ENCODE peak calls at places on chromosomes 13 and 19, in ten cellular contexts. P, H, A, D, N, G, X, M, L and S are unnamed samples.

GRCh38 chr13:20391597-20392452 is 133.8 kb downstream of the CRYL1 start:
- DNase-seq in D (no peak), G (no peak), P (no peak), X (no peak), M (no peak), L (peak; percentile 6), A (peak; percentile 6), N (no peak), H (no peak), S (no peak)

GRCh38 chr19:6221878-6222746 is 57.7 kb downstream of the MLLT1 start:
- DNase-seq in M (no peak), N (no peak), L (no peak), H (no peak), D (no peak), G (no peak), X (no peak), A (no peak), P (no peak), S (no peak)

GRCh38 chr19:13977803-13978202 is 25.5 kb downstream of the DCAF15 start:
- DNase-seq in A (no peak), M (no peak), X (no peak), P (no peak), L (no peak), G (no peak), D (no peak), N (no peak), H (no peak), S (no peak)

GRCh38 chr13:24622481-24622880 is 57.7 kb upstream of the ATP12A start:
- DNase-seq in M (no peak), D (no peak), G (no peak), P (no peak), H (no peak), N (no peak), A (no peak), X (no peak), L (no peak), S (no peak)

GRCh38 chr13:112059457-112060317 is 7.3 kb upstream of the SOX1 start:
- DNase-seq in X (no peak), D (no peak), H (no peak), N (no peak), G (no peak), P (no peak), A (no peak), M (no peak), L (no peak), S (no peak)

GRCh38 chr19:38252935-38253691 is 3.1 kb downstream of the PPP1R14A start:
- DNase-seq in N (no peak), P (no peak), X (peak; percentile 52), D (no peak), M (no peak), L (no peak), A (no peak), G (no peak), H (no peak), S (no peak)

GRCh38 chr19:49442354-49442753 is 1.0 kb upstream of the SLC17A7 start:
- DNase-seq in H (no peak), A (peak; percentile 67), N (no peak), X (peak; percentile 65), L (peak; percentile 81), G (no peak), P (no peak), D (no peak), M (peak; percentile 69), S (no peak)

GRCh38 chr13:66809496-66809895 is 420.6 kb downstream of the PCDH9 start:
- DNase-seq in L (no peak), M (no peak), N (no peak), H (no peak), A (no peak), P (peak; percentile 10), D (no peak), X (no peak), G (no peak), S (no peak)

GRCh38 chr13:114299604-114300305 is 14.5 kb upstream of the CHAMP1 start:
- DNase-seq in D (no peak), X (no peak), M (no peak), L (no peak), P (no peak), G (no peak), H (no peak), A (no peak), N (no peak), S (no peak)

GRCh38 chr13:114298866-114299265 is 15.4 kb upstream of the CHAMP1 start:
- DNase-seq in N (no peak), P (peak; percentile 55), G (no peak), H (no peak), X (no peak), D (no peak), A (no peak), M (no peak), L (no peak), S (no peak)

GRCh38 chr13:114296448-114296847 is 15.0 kb downstream of the UPF3A start:
- DNase-seq in P (no peak), G (no peak), X (no peak), D (no peak), H (no peak), A (no peak), M (no peak), L (no peak), N (no peak), S (no peak)

GRCh38 chr13:114296902-114297301 is 15.5 kb downstream of the UPF3A start:
- DNase-seq in G (no peak), N (no peak), H (no peak), X (no peak), P (no peak), D (no peak), L (no peak), A (no peak), M (no peak), S (no peak)
- TF ChIP-seq CTCF in G (no peak), N (no peak), H (no peak), X (no peak), P (no peak), D (no peak), L (no peak), A (no peak), M (no peak), S (no peak)

GRCh38 chr19:7480975-7481265 is 7.9 kb downstream of the PEX11G start:
- DNase-seq in M (no peak), G (no peak), P (no peak), X (no peak), H (no peak), N (no peak), A (no peak), D (no peak), L (no peak), S (no peak)

GRCh38 chr19:7480222-7480974 is 8.4 kb downstream of the PEX11G start:
- DNase-seq in D (no peak), A (no peak), X (no peak), M (no peak), P (no peak), G (no peak), H (no peak), L (no peak), N (no peak), S (no peak)

GRCh38 chr19:7486923-7487322 is 1.9 kb downstream of the PEX11G start:
- DNase-seq in M (no peak), A (no peak), L (no peak), P (no peak), X (no peak), N (no peak), D (no peak), G (no peak), H (no peak), S (no peak)

GRCh38 chr19:7482584-7483439 is 6.0 kb downstream of the PEX11G start:
- DNase-seq in P (no peak), L (peak; percentile 55), H (no peak), X (no peak), G (no peak), N (no peak), A (no peak), M (peak; percentile 19), D (no peak), S (no peak)

DNA sequence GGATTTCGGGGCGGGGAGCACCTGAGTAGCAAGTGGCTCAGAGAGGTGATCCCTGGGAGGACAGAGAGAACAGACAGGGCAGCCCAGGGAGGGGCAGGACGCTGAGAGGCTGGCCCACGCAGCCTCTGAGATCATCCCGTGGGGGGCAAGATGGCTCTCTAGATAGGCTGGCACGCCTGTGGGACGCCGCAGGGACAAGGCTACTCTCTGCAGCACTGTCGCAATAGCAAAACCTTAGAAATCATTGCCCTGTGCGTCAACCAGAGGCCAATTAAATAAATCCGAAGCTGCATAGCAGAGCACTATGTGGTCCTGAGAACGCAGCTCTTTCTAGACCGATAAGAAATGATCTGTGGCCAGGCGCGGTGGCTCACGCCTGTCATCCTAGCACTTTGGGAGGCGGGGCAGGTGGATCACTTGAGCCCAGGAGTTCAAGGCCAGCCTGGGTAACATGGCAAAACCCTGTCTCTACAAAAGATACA is 5.1 kb downstream of the PEX11G start:
- DNase-seq in X (no peak), A (no peak), L (peak; percentile 34), H (no peak), M (no peak), N (no peak), P (no peak), G (no peak), D (no peak), S (no peak)
- H3K27ac ChIP-seq in X (no peak overlapping the region), A (no peak overlapping the region), L (no peak overlapping the region), H (peak overlapping the region; percentile 44), M (no peak overlapping the region), N (no peak overlapping the region), P (no peak overlapping the region), G (no peak overlapping the region), D (no peak overlapping the region), S (no peak overlapping the region)

GRCh38 chr19:40603071-40603718 is 2.0 kb downstream of the LTBP4 start:
- DNase-seq in L (peak; percentile 76), P (peak; percentile 67), X (no peak), N (no peak), H (no peak), G (no peak), M (no peak), D (no peak), A (no peak), S (no peak)
- TF ChIP-seq CTCF in L (no peak), P (no peak), X (no peak), N (no peak), H (peak; percentile 10), G (no peak), M (no peak), D (peak; percentile 11), A (peak; percentile 20), S (no peak)

GRCh38 chr19:40265763-40266099 is 19.4 kb downstream of the AKT2 start:
- DNase-seq in H (no peak), N (no peak), A (no peak), L (no peak), G (no peak), P (no peak), X (no peak), D (no peak), M (no peak), S (no peak)

GRCh38 chr19:40266111-40266510 is 19.0 kb downstream of the AKT2 start:
- DNase-seq in G (no peak), X (no peak), L (no peak), M (no peak), P (no peak), N (no peak), D (no peak), A (no peak), H (no peak), S (no peak)

GRCh38 chr19:40263440-40264313 is 21.5 kb downstream of the AKT2 start:
- DNase-seq in N (no peak), X (no peak), L (no peak), M (no peak), H (no peak), A (no peak), D (no peak), G (no peak), P (no peak), S (no peak)

GRCh38 chr19:40264314-40265054 is 20.7 kb downstream of the AKT2 start:
- DNase-seq in X (no peak), N (no peak), M (no peak), L (no peak), D (no peak), H (no peak), A (no peak), P (no peak), G (no peak), S (no peak)

GRCh38 chr19:40265055-40265762 is 19.9 kb downstream of the AKT2 start:
- DNase-seq in X (no peak), P (no peak), G (no peak), L (no peak), A (no peak), H (no peak), D (no peak), N (no peak), M (no peak), S (no peak)
- H3K27ac ChIP-seq in X (no peak overlapping the region), P (no peak overlapping the region), G (no peak overlapping the region), L (no peak overlapping the region), A (no peak overlapping the region), H (no peak overlapping the region), D (no peak overlapping the region), N (no peak overlapping the region), M (no peak overlapping the region), S (no peak overlapping the region)